ENCODE peak calls at places on chromosomes 4 and X, in seven cellular contexts. One of them, this sample, is unnamed.
A peak's percentile ranks its signal among the peaks of the same experiment; 100 is the strongest.

GRCh38 chr4:16253127-16253960 is 27.1 kb upstream of the TAPT1 start:
- DNase-seq in GM12878: no peak
- DNase-seq in HCT116: no peak
- DNase-seq in K562: no peak
- DNase-seq in HepG2: peak; percentile 71
- DNase-seq in SK-N-SH: no peak
- DNase-seq in H1: no peak
- DNase-seq in this sample: no peak

GRCh38 chr4:16952462-16952871 is 54.0 kb upstream of the LDB2 start:
- DNase-seq in GM12878: no peak
- DNase-seq in H1: no peak
- DNase-seq in K562: no peak
- DNase-seq in HepG2: no peak
- DNase-seq in SK-N-SH: peak; percentile 30
- DNase-seq in HCT116: no peak
- DNase-seq in this sample: no peak

GRCh38 chrX:71098302-71098701 is 2.7 kb downstream of the FOXO4 start:
- DNase-seq in GM12878: no peak
- DNase-seq in SK-N-SH: peak; percentile 66
- DNase-seq in H1: no peak
- DNase-seq in K562: peak; percentile 67
- DNase-seq in HepG2: no peak
- DNase-seq in HCT116: peak; percentile 15
- DNase-seq in this sample: no peak

GRCh38 chr4:170198742-170199141 is 109.0 kb upstream of the AADAT start:
- DNase-seq in HepG2: no peak
- DNase-seq in K562: no peak
- DNase-seq in SK-N-SH: no peak
- DNase-seq in HCT116: peak; percentile 4
- DNase-seq in GM12878: no peak
- DNase-seq in H1: no peak
- DNase-seq in this sample: peak; percentile 4

GRCh38 chr4:77859256-77859655 is 3.4 kb upstream of the MRPL1 start:
- DNase-seq in H1: no peak
- DNase-seq in SK-N-SH: no peak
- DNase-seq in K562: no peak
- DNase-seq in HepG2: no peak
- DNase-seq in HCT116: no peak
- DNase-seq in GM12878: no peak
- DNase-seq in this sample: no peak

GRCh38 chrX:48957477-48957826 is at the start of gene OTUD5:
- DNase-seq in H1: peak; percentile 76
- DNase-seq in SK-N-SH: peak; percentile 94
- DNase-seq in HCT116: no peak
- DNase-seq in HepG2: peak; percentile 39
- DNase-seq in K562: no peak
- DNase-seq in GM12878: no peak
- DNase-seq in this sample: no peak

GRCh38 chrX:7582191-7582590 is 260.8 kb upstream of the VCX start:
- DNase-seq in SK-N-SH: no peak
- DNase-seq in K562: no peak
- DNase-seq in H1: no peak
- DNase-seq in HCT116: no peak
- DNase-seq in GM12878: no peak
- DNase-seq in HepG2: no peak
- DNase-seq in this sample: no peak

GRCh38 chr4:10535900-10536299 is 78.7 kb upstream of the ZNF518B start:
- DNase-seq in SK-N-SH: no peak
- DNase-seq in H1: no peak
- DNase-seq in HCT116: no peak
- DNase-seq in HepG2: no peak
- DNase-seq in K562: no peak
- DNase-seq in GM12878: peak; percentile 38
- DNase-seq in this sample: no peak

GRCh38 chr4:851701-852430 is 25.9 kb upstream of the CPLX1 start:
- DNase-seq in GM12878: no peak
- DNase-seq in HCT116: no peak
- DNase-seq in SK-N-SH: no peak
- DNase-seq in H1: no peak
- DNase-seq in K562: no peak
- DNase-seq in HepG2: no peak
- DNase-seq in this sample: no peak

DNA sequence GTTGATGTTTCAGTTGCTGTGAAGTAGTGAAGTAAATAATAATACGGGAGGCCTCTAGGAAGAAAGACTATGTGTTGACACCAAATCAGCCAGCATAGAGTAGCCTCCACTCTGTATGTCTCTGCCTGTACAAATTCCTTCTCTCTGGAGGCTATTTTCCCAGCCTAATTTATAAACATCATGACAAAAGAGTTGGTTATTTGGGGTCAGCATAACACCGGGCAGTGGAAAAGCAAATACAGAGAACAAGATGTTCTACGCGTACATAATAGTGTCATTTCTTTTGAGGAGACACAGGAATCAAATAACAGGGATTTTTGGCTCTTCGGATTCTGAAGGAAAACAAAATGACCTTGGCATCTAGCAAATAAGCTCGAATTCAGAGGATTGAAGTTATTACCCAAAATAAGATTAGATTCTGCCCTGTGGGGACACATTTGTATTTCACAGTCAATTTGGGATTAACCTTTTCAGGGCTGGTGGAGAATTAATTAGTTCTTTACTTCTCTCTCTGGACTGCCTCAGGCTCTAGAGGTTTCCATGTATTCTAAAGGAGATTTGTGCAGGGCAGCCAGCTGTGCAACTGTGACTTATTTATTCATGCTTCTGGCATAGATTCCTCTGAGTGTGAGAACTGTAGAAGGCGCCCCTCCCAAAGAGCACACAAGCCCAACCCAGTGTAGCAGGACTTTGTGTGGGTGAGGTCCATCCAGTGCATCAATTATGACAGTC is 14.1 kb upstream of the SYTL4 start:
- DNase-seq in H1: no peak
- DNase-seq in GM12878: no peak
- DNase-seq in SK-N-SH: no peak
- DNase-seq in HepG2: no peak
- DNase-seq in K562: no peak
- DNase-seq in HCT116: no peak
- DNase-seq in this sample: peak; percentile 87
- TF ChIP-seq JUND in H1: no peak
- TF ChIP-seq JUND in GM12878: no peak
- TF ChIP-seq JUND in SK-N-SH: no peak
- TF ChIP-seq JUND in HepG2: no peak
- TF ChIP-seq JUND in K562: no peak
- TF ChIP-seq JUND in HCT116: no peak
- TF ChIP-seq JUND in this sample: no peak

GRCh38 chr4:142532054-142532453 is 314.0 kb downstream of the INPP4B start:
- DNase-seq in HepG2: no peak
- DNase-seq in K562: no peak
- DNase-seq in H1: no peak
- DNase-seq in SK-N-SH: no peak
- DNase-seq in HCT116: no peak
- DNase-seq in GM12878: no peak
- DNase-seq in this sample: no peak
- TF ChIP-seq JUND in HepG2: no peak
- TF ChIP-seq JUND in K562: no peak
- TF ChIP-seq JUND in H1: no peak
- TF ChIP-seq JUND in SK-N-SH: no peak
- TF ChIP-seq JUND in HCT116: no peak
- TF ChIP-seq JUND in GM12878: no peak
- TF ChIP-seq JUND in this sample: no peak

DNA sequence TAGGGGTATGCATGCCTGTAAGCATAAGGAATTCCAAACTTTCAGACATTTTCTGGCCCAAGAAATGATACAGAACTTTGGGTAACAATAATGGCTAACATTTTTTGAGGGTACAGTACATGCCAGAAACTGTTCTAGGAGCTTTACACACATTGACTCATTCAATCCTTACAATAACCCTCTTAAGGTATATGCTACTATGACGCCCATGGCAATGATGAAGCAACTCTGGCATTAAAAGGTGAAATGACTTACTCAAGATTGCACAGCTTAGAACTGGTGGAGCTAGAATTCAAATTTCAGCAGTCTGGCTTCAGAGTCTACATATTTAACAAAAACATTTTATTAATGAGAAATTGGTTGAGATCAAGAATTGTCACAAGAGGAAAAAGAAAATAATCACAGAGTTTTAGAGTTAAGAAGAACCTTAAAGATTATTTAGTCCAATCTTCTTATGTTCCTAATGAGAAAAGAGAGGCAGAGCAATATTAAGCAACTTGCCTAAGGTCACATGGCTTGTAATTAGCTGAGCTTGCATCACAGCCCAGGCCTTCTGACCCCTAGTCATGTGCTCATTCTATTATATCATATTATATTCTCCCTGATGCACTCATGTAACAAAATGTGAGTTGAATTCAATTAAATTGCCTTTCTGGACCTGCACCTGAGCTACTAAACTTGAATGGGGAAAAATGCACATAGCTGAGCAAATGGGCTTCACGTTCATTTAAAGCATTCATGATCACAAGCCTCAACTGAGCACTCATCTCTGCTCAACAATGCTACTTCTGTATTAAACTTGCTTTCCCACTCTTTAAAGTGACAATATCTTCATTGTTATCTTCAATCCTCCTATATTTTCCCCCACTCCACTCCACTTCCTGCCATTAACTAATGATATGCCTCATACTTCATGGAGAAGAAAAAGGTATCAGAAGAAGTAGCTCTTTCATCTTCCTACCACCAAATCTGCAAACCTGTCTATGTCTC is 73.2 kb downstream of the ENOX2 start:
- DNase-seq in K562: no peak
- DNase-seq in H1: no peak
- DNase-seq in HCT116: no peak
- DNase-seq in HepG2: no peak
- DNase-seq in SK-N-SH: no peak
- DNase-seq in GM12878: no peak
- DNase-seq in this sample: no peak
- TF ChIP-seq JUND in K562: no peak
- TF ChIP-seq JUND in H1: no peak
- TF ChIP-seq JUND in HCT116: no peak
- TF ChIP-seq JUND in HepG2: no peak
- TF ChIP-seq JUND in SK-N-SH: no peak
- TF ChIP-seq JUND in GM12878: no peak
- TF ChIP-seq JUND in this sample: no peak

DNA sequence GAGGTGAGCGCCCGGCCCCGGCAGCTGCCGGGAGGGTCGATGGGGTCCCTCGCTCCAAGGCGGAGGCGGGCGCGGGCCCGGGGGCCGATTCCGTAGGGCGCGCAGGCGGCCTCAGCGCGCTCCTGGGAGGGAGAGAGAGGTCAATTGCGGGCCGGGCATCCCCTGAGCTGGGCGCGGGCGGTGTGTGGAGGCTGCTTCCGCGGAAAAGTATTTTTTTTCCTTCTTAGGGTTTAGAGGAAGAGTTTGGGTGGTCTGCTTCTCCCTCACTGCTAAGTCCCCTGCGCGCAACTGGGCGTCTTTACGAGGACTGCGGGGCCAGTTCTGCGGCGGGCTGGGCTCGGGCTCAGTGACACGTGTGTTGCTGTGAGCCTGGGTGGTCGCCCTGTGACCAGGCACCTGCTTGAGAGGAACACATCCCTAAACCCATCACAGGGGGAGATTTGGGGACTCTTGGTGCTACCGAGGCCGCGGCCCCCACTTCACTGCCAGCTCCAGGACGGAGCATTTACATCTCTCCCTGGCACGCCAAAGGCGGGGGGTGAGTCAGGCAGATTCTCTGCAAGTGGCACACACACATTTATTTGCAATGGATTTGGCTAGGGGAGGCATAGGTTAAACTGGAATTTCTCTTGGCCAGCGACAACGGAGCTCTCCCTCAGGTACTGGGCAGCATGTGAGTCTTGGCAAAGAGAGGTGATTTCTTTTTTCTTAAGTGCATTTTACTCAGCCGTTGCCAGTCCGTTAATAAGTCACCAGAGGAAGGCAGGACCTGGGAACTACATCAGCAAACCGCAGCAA is 151.2 kb upstream of the SLC4A4 start:
- DNase-seq in HepG2: no peak
- DNase-seq in HCT116: no peak
- DNase-seq in H1: peak; percentile 73
- DNase-seq in SK-N-SH: no peak
- DNase-seq in K562: no peak
- DNase-seq in GM12878: no peak
- DNase-seq in this sample: no peak
- TF ChIP-seq JUND in HepG2: no peak
- TF ChIP-seq JUND in HCT116: no peak
- TF ChIP-seq JUND in H1: no peak
- TF ChIP-seq JUND in SK-N-SH: no peak
- TF ChIP-seq JUND in K562: no peak
- TF ChIP-seq JUND in GM12878: no peak
- TF ChIP-seq JUND in this sample: no peak

GRCh38 chrX:69060631-69061408 is 104.4 kb downstream of the PJA1 start:
- DNase-seq in H1: peak; percentile 45
- DNase-seq in HCT116: peak; percentile 3
- DNase-seq in SK-N-SH: no peak
- DNase-seq in HepG2: peak; percentile 21
- DNase-seq in K562: no peak
- DNase-seq in GM12878: no peak
- DNase-seq in this sample: no peak
- TF ChIP-seq JUND in H1: no peak
- TF ChIP-seq JUND in HCT116: no peak
- TF ChIP-seq JUND in SK-N-SH: no peak
- TF ChIP-seq JUND in HepG2: no peak
- TF ChIP-seq JUND in K562: no peak
- TF ChIP-seq JUND in GM12878: no peak
- TF ChIP-seq JUND in this sample: no peak

This sample was measured in T47D.